ENCODE peak calls at places on chromosomes 13 and 19, in six cellular contexts. A is DND-41, T is mesendoderm, J is fibroblast of lung, X is PC-3, S is A673. Q is an unnamed sample.
A peak's percentile ranks its signal among the peaks of the same experiment; 100 is the strongest.

GRCh38 chr13:112601351-112601750 is 13.4 kb upstream of the TUBGCP3 start:
- DNase-seq in X (no peak), S (no peak), A (no peak), J (no peak), T (no peak), Q (no peak)

GRCh38 chr13:46679369-46680180 is 117.4 kb downstream of the ESD start:
- DNase-seq in X (no peak), A (peak; percentile 84), S (peak; percentile 94), J (peak; percentile 76), T (no peak), Q (peak; percentile 39)

GRCh38 chr13:102131246-102131645 is 270.6 kb downstream of the FGF14 start:
- DNase-seq in T (peak; percentile 38), J (no peak), A (no peak), X (no peak), S (peak; percentile 89), Q (no peak)

GRCh38 chr13:73018336-73018735 is 40.5 kb upstream of the KLF5 start:
- DNase-seq in A (no peak), T (no peak), S (no peak), X (peak; percentile 68), J (no peak), Q (no peak)

GRCh38 chr19:54299126-54299498 is 13.9 kb downstream of the LILRA5 start:
- DNase-seq in X (no peak), T (no peak), J (no peak), A (no peak), S (no peak), Q (no peak)

GRCh38 chr19:35156673-35157014 is 2.1 kb downstream of the FXYD5 start:
- DNase-seq in A (no peak), T (no peak), S (no peak), X (no peak), J (no peak), Q (no peak)

GRCh38 chr13:52686381-52686780 is 33.7 kb downstream of the SUGT1 start:
- DNase-seq in J (no peak), T (no peak), X (no peak), S (no peak), A (no peak), Q (no peak)

GRCh38 chr19:53881482-53882390 is at the start of gene PRKCG:
- DNase-seq in S (peak; percentile 62), X (peak; percentile 52), J (no peak), A (peak; percentile 13), T (peak; percentile 69), Q (no peak)

GRCh38 chr19:20038358-20039202 is 725 bp downstream of the ZNF682 start:
- DNase-seq in X (no peak), A (peak; percentile 48), J (no peak), S (no peak), T (no peak), Q (no peak)

GRCh38 chr13:98853791-98854191 is 101.3 kb upstream of the SLC15A1 start:
- DNase-seq in X (no peak), S (no peak), J (peak; percentile 38), A (no peak), T (no peak), Q (no peak)

GRCh38 chr13:91922969-91923592 is 524.7 kb downstream of the GPC5 start:
- DNase-seq in T (peak; percentile 51), A (no peak), X (no peak), S (peak; percentile 10), J (peak; percentile 3), Q (no peak)

GRCh38 chr13:42650470-42650869 is 76.5 kb downstream of the TNFSF11 start:
- DNase-seq in T (no peak), A (no peak), X (no peak), S (no peak), J (peak; percentile 28), Q (no peak)

GRCh38 chr13:99741979-99742378 is 229.6 kb downstream of the ZIC5 start:
- DNase-seq in X (no peak), J (no peak), T (no peak), S (no peak), A (no peak), Q (no peak)

GRCh38 chr19:1862424-1863307 is 713 bp downstream of the KLF16 start:
- DNase-seq in T (peak; percentile 65), J (no peak), S (peak; percentile 57), X (peak; percentile 27), A (peak; percentile 62), Q (no peak)

GRCh38 chr13:86856996-86857395 is 814.2 kb upstream of the SLITRK5 start:
- DNase-seq in J (peak; percentile 59), A (no peak), S (peak; percentile 33), T (peak; percentile 59), X (peak; percentile 67), Q (no peak)

GRCh38 chr19:13459351-13459750 is 46.9 kb downstream of the CACNA1A start:
- DNase-seq in J (no peak), T (no peak), X (no peak), S (no peak), A (no peak), Q (no peak)

GRCh38 chr13:30870916-30871712 is 35.0 kb upstream of the MEDAG start:
- DNase-seq in A (no peak), T (no peak), S (no peak), X (no peak), J (no peak), Q (no peak)

GRCh38 chr13:32334676-32335075 is 19.4 kb downstream of the BRCA2 start:
- DNase-seq in J (peak; percentile 16), X (no peak), T (peak; percentile 8), A (no peak), S (no peak), Q (no peak)

GRCh38 chr13:24124789-24125476 is 35.6 kb upstream of the SPATA13 start:
- DNase-seq in X (no peak), J (no peak), A (no peak), T (no peak), S (no peak), Q (no peak)

GRCh38 chr13:103788061-103788652 is 721.9 kb upstream of the SLC10A2 start:
- DNase-seq in T (peak; percentile 61), X (peak; percentile 10), A (no peak), J (peak; percentile 0), S (peak; percentile 4), Q (peak; percentile 27)

GRCh38 chr19:18436651-18437478 is 1.1 kb downstream of the ISYNA1 start:
- DNase-seq in J (peak; percentile 84), X (peak; percentile 38), S (peak; percentile 96), T (peak; percentile 95), A (peak; percentile 91), Q (peak; percentile 92)
- H3K27ac ChIP-seq in J (no peak overlapping the region), X (no peak overlapping the region), S (peak overlapping the region; percentile 50), T (no peak overlapping the region), A (peak overlapping the region; percentile 65), Q (peak overlapping the region; percentile 88)

DNA sequence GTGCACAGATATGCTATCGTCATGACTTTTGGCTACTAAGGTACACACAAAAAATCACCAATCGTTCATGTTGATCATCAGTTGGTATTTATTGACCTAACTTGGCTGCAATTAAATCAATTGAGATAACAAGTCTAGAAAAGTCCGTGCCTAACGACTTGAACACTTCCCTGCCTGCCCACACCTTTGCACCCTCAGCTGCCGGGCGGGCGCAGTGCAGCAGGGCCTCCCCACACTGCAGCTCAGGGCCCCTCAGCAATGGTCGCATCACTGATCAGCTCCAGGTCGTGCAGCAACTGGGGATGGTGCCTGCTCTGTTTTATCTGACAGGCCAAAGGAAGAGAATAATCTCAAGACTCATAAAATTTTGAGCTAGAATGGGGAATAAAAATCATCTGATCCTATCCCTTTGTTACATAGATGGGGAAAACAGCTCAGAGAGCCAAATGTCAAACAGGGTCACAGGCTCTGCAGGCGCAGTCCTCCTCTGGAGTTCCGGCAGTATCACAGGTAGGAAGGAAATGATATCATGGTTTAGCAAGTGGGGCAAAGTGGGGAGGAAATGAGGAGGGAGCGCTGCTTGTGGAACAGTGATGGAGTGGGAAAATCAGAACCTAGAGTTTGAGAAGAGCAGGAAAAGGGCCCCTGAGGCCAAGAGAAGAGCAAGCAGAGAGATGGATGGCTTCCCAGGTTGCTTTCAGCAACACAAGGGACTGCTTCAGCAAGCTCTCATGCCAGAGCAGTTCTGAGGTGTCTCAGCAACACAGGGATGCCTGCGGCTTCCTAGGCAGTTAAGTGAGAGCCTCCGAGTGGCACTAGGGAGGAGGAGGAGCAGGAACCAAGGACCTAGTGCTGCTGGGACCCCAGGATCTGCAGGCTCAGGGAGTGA is 57.5 kb downstream of the SLC7A1 start:
- DNase-seq in J (no peak), X (no peak), A (no peak), T (no peak), S (no peak), Q (no peak)
- H3K36me3 ChIP-seq in J (peaks cover 5% of the 10 kb centered on the region), X (peaks cover 24% of the 10 kb centered on the region), A (peaks cover 91% of the 10 kb centered on the region), T (peaks cover 4% of the 10 kb centered on the region), S (peaks cover 25% of the 10 kb centered on the region), Q (no peaks in the 10 kb centered on the region)

GRCh38 chr19:11152318-11153062 is 3.1 kb downstream of the SPC24 start:
- DNase-seq in J (peak; percentile 92), X (peak; percentile 82), S (no peak), T (no peak), A (no peak), Q (peak; percentile 53)
- H3K27ac ChIP-seq in J (peak overlapping the region; percentile 61), X (peak overlapping the region; percentile 65), S (no peak overlapping the region), T (no peak overlapping the region), A (no peak overlapping the region), Q (peak overlapping the region; percentile 15)

DNA sequence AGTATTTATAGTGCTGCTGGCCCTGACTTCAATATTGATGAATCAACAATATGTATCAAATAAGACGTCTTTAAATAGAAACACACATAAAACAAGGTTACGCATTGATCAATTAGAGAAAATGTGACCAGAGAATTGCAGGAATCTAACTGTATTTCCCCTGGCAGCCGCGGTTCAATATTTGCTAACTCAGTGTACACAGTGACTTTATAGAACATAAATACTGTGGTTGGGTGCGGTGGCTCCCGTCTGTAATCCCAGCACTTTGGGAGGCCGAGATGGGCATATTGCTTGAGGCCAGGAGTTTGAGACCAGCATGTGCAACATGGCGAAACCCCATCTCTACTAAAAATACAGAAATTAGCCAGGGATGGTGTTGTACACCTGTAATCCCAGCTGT is 22.8 kb upstream of the UPF3A start:
- DNase-seq in J (no peak), A (no peak), S (no peak), X (no peak), T (no peak), Q (no peak)
- H3K36me3 ChIP-seq in J (peaks cover 22% of the 10 kb centered on the region), A (peaks cover 91% of the 10 kb centered on the region), S (peaks cover 77% of the 10 kb centered on the region), X (peaks cover 19% of the 10 kb centered on the region), T (peaks cover 11% of the 10 kb centered on the region), Q (no peaks in the 10 kb centered on the region)

GRCh38 chr19:44164673-44165512 is at the start of gene ZNF226:
- DNase-seq in T (peak; percentile 98), J (peak; percentile 99), S (peak; percentile 98), X (peak; percentile 92), A (peak; percentile 93), Q (peak; percentile 98)

GRCh38 chr19:44163789-44164188 is 1.1 kb upstream of the ZNF226 start:
- DNase-seq in J (no peak), A (no peak), X (no peak), T (no peak), S (no peak), Q (no peak)

GRCh38 chr19:44164327-44164672 is 600 bp upstream of the ZNF226 start:
- DNase-seq in A (no peak), J (no peak), S (no peak), X (no peak), T (no peak), Q (no peak)
- H3K27ac ChIP-seq in A (peak overlapping the region; percentile 93), J (no peak overlapping the region), S (no peak overlapping the region), X (peak overlapping the region; percentile 13), T (no peak overlapping the region), Q (no peak overlapping the region)

GRCh38 chr19:4443966-4444764 is 13.4 kb downstream of the UBXN6 start:
- DNase-seq in A (no peak), T (no peak), X (no peak), S (no peak), J (no peak), Q (no peak)
- H3K36me3 ChIP-seq in A (peaks cover 95% of the 10 kb centered on the region), T (peaks cover 17% of the 10 kb centered on the region), X (no peaks in the 10 kb centered on the region), S (peaks cover 74% of the 10 kb centered on the region), J (peaks cover 43% of the 10 kb centered on the region), Q (no peaks in the 10 kb centered on the region)

Q was measured in testis.